ENCODE peak calls at places on chromosome 9, in ten cellular contexts. D is foreskin fibroblast; R is AG04449; I is CD8-positive, alpha-beta T cell; W is AG04450; Q is transverse colon; P is thoracic aorta; M is dorsolateral prefrontal cortex; Y is endodermal cell; B is AG09309. H is an unnamed sample.

GRCh38 chr9:13284011-13284410 is 4.5 kb upstream of the MPDZ start:
- DNase-seq in D (no peak), R (no peak), I (no peak), W (no peak), Q (no peak), P (no peak), M (no peak), Y (no peak), B (no peak), H (no peak)

GRCh38 chr9:33125871-33126822 is 41.0 kb downstream of the B4GALT1 start:
- DNase-seq in D (no peak), R (no peak), I (no peak), W (no peak), Q (no peak), P (no peak), M (no peak), Y (no peak), B (no peak), H (no peak)

GRCh38 chr9:17137576-17137975 is 2.7 kb downstream of the CNTLN start:
- DNase-seq in D (no peak), R (peak), I (no peak), W (no peak), Q (no peak), P (no peak), M (no peak), Y (no peak), B (no peak), H (no peak)

GRCh38 chr9:86519216-86519615 is 165.0 kb upstream of the TUT7 start:
- DNase-seq in D (no peak), R (no peak), I (no peak), W (no peak), Q (no peak), P (no peak), M (no peak), Y (no peak), B (no peak), H (no peak)

GRCh38 chr9:134895849-134896833 is 15.5 kb downstream of the FCN2 start:
- DNase-seq in D (peak), R (peak), I (no peak), W (peak), Q (no peak), P (no peak), M (no peak), Y (no peak), B (peak), H (no peak)

GRCh38 chr9:95508968-95509850 is 7.6 kb downstream of the PTCH1 start:
- DNase-seq in D (peak), R (peak), I (peak), W (peak), Q (peak), P (no peak), M (peak), Y (peak), B (peak), H (peak)

GRCh38 chr9:113293285-113293874 is 9.8 kb downstream of the RNF183 start:
- DNase-seq in D (peak), R (no peak), I (no peak), W (no peak), Q (no peak), P (no peak), M (no peak), Y (no peak), B (peak), H (no peak)

GRCh38 chr9:74497750-74498615 is 848 bp downstream of the RORB start:
- DNase-seq in D (peak), R (no peak), I (no peak), W (no peak), Q (no peak), P (no peak), M (peak), Y (peak), B (no peak), H (no peak)

DNA sequence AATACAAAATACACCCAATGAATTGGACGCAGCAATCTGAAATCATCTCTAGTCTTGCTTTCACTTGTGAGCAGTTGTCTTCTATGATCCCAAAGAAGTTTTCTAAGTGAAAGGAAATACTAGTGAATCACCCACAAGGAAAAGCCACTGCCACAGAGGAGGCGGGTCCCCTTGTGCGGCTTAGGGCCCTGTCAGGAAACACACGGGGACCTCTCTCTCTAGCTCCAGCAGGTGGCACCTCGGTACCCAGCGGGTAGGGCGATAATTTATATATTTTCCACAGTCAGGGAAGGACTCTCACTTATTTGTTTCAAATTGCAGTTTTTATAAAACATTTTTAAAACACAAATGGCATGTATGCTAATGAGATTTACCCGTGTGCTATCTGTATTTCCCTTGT is 417.1 kb downstream of the KDM4C start:
- DNase-seq in D (no peak), R (no peak), I (no peak), W (no peak), Q (no peak), P (no peak), M (no peak), Y (peak), B (no peak), H (no peak)
- TF ChIP-seq CTCF in D (no peak), R (no peak), I (no peak), W (no peak), Q (no peak), P (no peak), M (no peak), Y (peak), B (no peak), H (no peak)

GRCh38 chr9:2255128-2255527 is 240.0 kb downstream of the SMARCA2 start:
- DNase-seq in D (no peak), R (no peak), I (no peak), W (no peak), Q (no peak), P (no peak), M (no peak), Y (no peak), B (no peak), H (no peak)
- TF ChIP-seq CTCF in D (no peak), R (no peak), I (no peak), W (no peak), Q (no peak), P (no peak), M (no peak), Y (no peak), B (no peak), H (no peak)

DNA sequence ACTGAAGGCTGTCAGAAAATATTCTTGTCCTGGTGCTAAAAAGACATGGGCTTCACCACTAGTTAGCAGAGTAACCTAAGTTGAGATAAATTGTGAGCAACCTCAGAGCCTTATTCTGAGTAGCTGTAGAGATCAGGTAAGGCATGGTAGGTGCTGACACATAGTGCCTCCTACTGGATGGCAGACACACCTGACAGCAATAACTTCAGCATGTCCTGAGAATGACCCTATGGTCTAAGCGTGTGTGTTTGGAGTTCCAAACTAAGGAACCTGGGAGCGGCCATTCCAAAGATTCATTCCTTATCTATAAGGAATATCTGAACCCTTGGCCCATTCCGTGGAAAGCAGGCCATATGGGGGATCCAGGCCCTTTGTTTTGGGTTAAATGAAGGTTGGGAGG is 46.0 kb downstream of the SLC28A3 start:
- DNase-seq in D (no peak), R (no peak), I (no peak), W (no peak), Q (no peak), P (no peak), M (no peak), Y (peak), B (no peak), H (no peak)
- TF ChIP-seq CTCF in D (no peak), R (no peak), I (no peak), W (no peak), Q (no peak), P (no peak), M (no peak), Y (peak), B (no peak), H (peak)

GRCh38 chr9:21323091-21323490 is 12.1 kb downstream of the KLHL9 start:
- DNase-seq in D (no peak), R (no peak), I (no peak), W (no peak), Q (no peak), P (no peak), M (no peak), Y (no peak), B (no peak), H (no peak)

GRCh38 chr9:21316032-21316842 is 11.1 kb upstream of the IFNA5 start:
- DNase-seq in D (no peak), R (no peak), I (no peak), W (no peak), Q (no peak), P (no peak), M (no peak), Y (no peak), B (no peak), H (no peak)

GRCh38 chr9:21314152-21314551 is 9.0 kb upstream of the IFNA5 start:
- DNase-seq in D (no peak), R (no peak), I (no peak), W (no peak), Q (no peak), P (no peak), M (no peak), Y (no peak), B (no peak), H (no peak)

GRCh38 chr9:21316860-21317259 is 11.7 kb upstream of the IFNA5 start:
- DNase-seq in D (no peak), R (no peak), I (no peak), W (no peak), Q (no peak), P (no peak), M (no peak), Y (no peak), B (no peak), H (no peak)

GRCh38 chr9:21317956-21318923 is 13.1 kb upstream of the IFNA5 start:
- DNase-seq in D (peak), R (no peak), I (no peak), W (no peak), Q (peak), P (no peak), M (peak), Y (peak), B (no peak), H (no peak)
- TF ChIP-seq CTCF in D (peak), R (peak), I (peak), W (peak), Q (peak), P (peak), M (peak), Y (peak), B (peak), H (peak)

DNA sequence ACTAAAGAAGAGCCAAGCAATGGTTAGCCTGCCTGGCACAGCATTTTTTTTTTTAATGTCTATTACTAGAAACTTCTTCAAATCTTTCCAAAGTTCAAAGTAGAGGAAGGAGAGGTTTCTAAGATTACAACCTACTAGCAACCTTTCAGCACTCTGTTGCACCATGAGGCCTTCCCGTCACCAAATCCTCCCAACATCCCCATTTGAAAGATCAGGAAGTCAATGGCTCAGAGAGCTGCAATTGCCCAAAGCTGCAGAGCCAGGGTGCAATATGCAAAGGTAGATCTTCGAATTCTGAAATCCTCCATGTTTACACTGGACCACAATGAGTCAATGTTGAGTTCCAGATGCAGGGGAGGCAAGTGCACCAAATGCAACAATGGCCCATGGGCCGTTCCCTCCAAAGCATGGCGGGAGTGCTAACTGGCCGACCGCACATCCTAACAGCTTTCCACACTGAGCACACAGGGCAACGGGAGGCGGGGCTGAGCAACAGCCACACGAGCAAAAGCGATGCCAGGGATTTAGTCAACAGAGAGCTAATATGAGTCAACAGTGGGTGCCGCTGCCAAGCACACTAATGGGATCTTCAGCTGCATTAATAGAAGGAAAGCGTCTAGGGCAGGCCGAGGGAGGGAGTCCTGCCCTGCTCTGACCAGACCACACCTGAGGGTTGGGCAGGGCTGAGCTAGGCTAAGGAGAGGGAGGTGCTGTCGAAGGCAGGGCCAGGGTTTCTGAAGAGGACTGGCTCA is 4.8 kb downstream of the EPB41L4B start:
- DNase-seq in D (no peak), R (no peak), I (no peak), W (no peak), Q (peak), P (peak), M (peak), Y (peak), B (peak), H (no peak)
- TF ChIP-seq CTCF in D (no peak), R (no peak), I (no peak), W (no peak), Q (no peak), P (no peak), M (no peak), Y (no peak), B (no peak), H (no peak)

GRCh38 chr9:77819672-77820071 is 171.6 kb upstream of the GNA14 start:
- DNase-seq in D (no peak), R (no peak), I (no peak), W (no peak), Q (no peak), P (no peak), M (no peak), Y (no peak), B (no peak), H (no peak)
- TF ChIP-seq CTCF in D (no peak), R (no peak), I (no peak), W (no peak), Q (no peak), P (no peak), M (peak), Y (no peak), B (no peak), H (no peak)